ENCODE peak calls at places on chromosomes 7 and 10, in seven cellular contexts. One of them, this sample, is unnamed.
A peak's percentile ranks its signal among the peaks of the same experiment; 100 is the strongest.

GRCh38 chr10:100338434-100339036 is 8.5 kb upstream of the SCD start:
- DNase-seq in mammary epithelial cell: peak; percentile 38
- DNase-seq in neuronal stem cell: peak; percentile 59
- DNase-seq in neural progenitor cell: peak; percentile 81
- DNase-seq in HCT116: peak; percentile 56
- DNase-seq in MM.1S: peak; percentile 74
- DNase-seq in colonic mucosa: peak; percentile 82
- DNase-seq in this sample: no peak

GRCh38 chr7:62361-63116 is 129.8 kb upstream of the FAM20C start:
- DNase-seq in mammary epithelial cell: no peak
- DNase-seq in neural progenitor cell: no peak
- DNase-seq in MM.1S: no peak
- DNase-seq in HCT116: no peak
- DNase-seq in neuronal stem cell: no peak
- DNase-seq in colonic mucosa: no peak
- DNase-seq in this sample: no peak

GRCh38 chr10:100656479-100656878 is 88.9 kb upstream of the PAX2 start:
- DNase-seq in neuronal stem cell: no peak
- DNase-seq in mammary epithelial cell: peak; percentile 68
- DNase-seq in MM.1S: no peak
- DNase-seq in neural progenitor cell: peak; percentile 72
- DNase-seq in HCT116: no peak
- DNase-seq in colonic mucosa: no peak
- DNase-seq in this sample: no peak

GRCh38 chr7:124071843-124072242 is 39.0 kb upstream of the TMEM229A start:
- DNase-seq in colonic mucosa: no peak
- DNase-seq in HCT116: no peak
- DNase-seq in neural progenitor cell: no peak
- DNase-seq in neuronal stem cell: no peak
- DNase-seq in mammary epithelial cell: no peak
- DNase-seq in MM.1S: no peak
- DNase-seq in this sample: no peak

GRCh38 chr10:93062499-93063216 is 2.1 kb downstream of the CYP26C1 start:
- DNase-seq in HCT116: no peak
- DNase-seq in neuronal stem cell: no peak
- DNase-seq in neural progenitor cell: peak; percentile 61
- DNase-seq in mammary epithelial cell: peak; percentile 48
- DNase-seq in colonic mucosa: peak; percentile 33
- DNase-seq in MM.1S: peak; percentile 65
- DNase-seq in this sample: no peak

GRCh38 chr7:17660116-17660515 is 280.2 kb downstream of the SNX13 start:
- DNase-seq in MM.1S: no peak
- DNase-seq in HCT116: no peak
- DNase-seq in neural progenitor cell: no peak
- DNase-seq in mammary epithelial cell: peak; percentile 52
- DNase-seq in neuronal stem cell: no peak
- DNase-seq in colonic mucosa: no peak
- DNase-seq in this sample: no peak

GRCh38 chr7:1696671-1697498 is 26.8 kb downstream of the ELFN1 start:
- DNase-seq in neuronal stem cell: no peak
- DNase-seq in mammary epithelial cell: no peak
- DNase-seq in MM.1S: no peak
- DNase-seq in colonic mucosa: no peak
- DNase-seq in HCT116: no peak
- DNase-seq in neural progenitor cell: no peak
- DNase-seq in this sample: no peak

GRCh38 chr10:20492447-20492846 is 404.7 kb downstream of the NEBL start:
- DNase-seq in neuronal stem cell: no peak
- DNase-seq in neural progenitor cell: peak; percentile 21
- DNase-seq in mammary epithelial cell: no peak
- DNase-seq in MM.1S: no peak
- DNase-seq in colonic mucosa: no peak
- DNase-seq in HCT116: no peak
- DNase-seq in this sample: no peak

GRCh38 chr10:49176310-49177268 is 11.6 kb downstream of the TMEM273 start:
- DNase-seq in HCT116: no peak
- DNase-seq in mammary epithelial cell: no peak
- DNase-seq in neuronal stem cell: no peak
- DNase-seq in colonic mucosa: peak; percentile 15
- DNase-seq in MM.1S: no peak
- DNase-seq in neural progenitor cell: no peak
- DNase-seq in this sample: no peak

GRCh38 chr7:50537417-50537816 is 27.8 kb downstream of the DDC start:
- DNase-seq in mammary epithelial cell: no peak
- DNase-seq in HCT116: no peak
- DNase-seq in neuronal stem cell: no peak
- DNase-seq in neural progenitor cell: no peak
- DNase-seq in colonic mucosa: no peak
- DNase-seq in MM.1S: no peak
- DNase-seq in this sample: no peak

GRCh38 chr10:128419466-128420019 is 293.3 kb upstream of the MKI67 start:
- DNase-seq in neuronal stem cell: no peak
- DNase-seq in HCT116: no peak
- DNase-seq in neural progenitor cell: no peak
- DNase-seq in MM.1S: no peak
- DNase-seq in colonic mucosa: no peak
- DNase-seq in mammary epithelial cell: no peak
- DNase-seq in this sample: no peak

GRCh38 chr10:24382979-24383663 is 174.2 kb downstream of the KIAA1217 start:
- DNase-seq in mammary epithelial cell: peak; percentile 96
- DNase-seq in neural progenitor cell: no peak
- DNase-seq in HCT116: no peak
- DNase-seq in neuronal stem cell: no peak
- DNase-seq in colonic mucosa: peak; percentile 63
- DNase-seq in MM.1S: no peak
- DNase-seq in this sample: no peak

GRCh38 chr10:93921338-93921737 is 27.6 kb downstream of the SLC35G1 start:
- DNase-seq in HCT116: no peak
- DNase-seq in colonic mucosa: peak; percentile 35
- DNase-seq in MM.1S: peak; percentile 17
- DNase-seq in mammary epithelial cell: no peak
- DNase-seq in neuronal stem cell: no peak
- DNase-seq in neural progenitor cell: peak; percentile 30
- DNase-seq in this sample: no peak

GRCh38 chr7:66043681-66044497 is 31.7 kb upstream of the ASL start:
- DNase-seq in neuronal stem cell: no peak
- DNase-seq in colonic mucosa: peak; percentile 65
- DNase-seq in MM.1S: no peak
- DNase-seq in mammary epithelial cell: no peak
- DNase-seq in HCT116: no peak
- DNase-seq in neural progenitor cell: peak; percentile 73
- DNase-seq in this sample: no peak

GRCh38 chr10:28677889-28678686 is 767 bp downstream of the BAMBI start:
- DNase-seq in mammary epithelial cell: peak; percentile 61
- DNase-seq in colonic mucosa: peak; percentile 29
- DNase-seq in neuronal stem cell: no peak
- DNase-seq in HCT116: no peak
- DNase-seq in MM.1S: peak; percentile 14
- DNase-seq in neural progenitor cell: peak; percentile 70
- DNase-seq in this sample: no peak

GRCh38 chr10:128065881-128066534 is 60.2 kb downstream of the MKI67 start:
- DNase-seq in neuronal stem cell: no peak
- DNase-seq in colonic mucosa: no peak
- DNase-seq in MM.1S: no peak
- DNase-seq in HCT116: no peak
- DNase-seq in neural progenitor cell: no peak
- DNase-seq in mammary epithelial cell: no peak
- DNase-seq in this sample: no peak

GRCh38 chr7:73652541-73652949 is 15.1 kb upstream of the VPS37D start:
- DNase-seq in mammary epithelial cell: no peak
- DNase-seq in MM.1S: no peak
- DNase-seq in neural progenitor cell: no peak
- DNase-seq in colonic mucosa: no peak
- DNase-seq in HCT116: no peak
- DNase-seq in neuronal stem cell: no peak
- DNase-seq in this sample: no peak

GRCh38 chr7:94368371-94368791 is 26.3 kb upstream of the COL1A2 start:
- DNase-seq in colonic mucosa: no peak
- DNase-seq in neuronal stem cell: no peak
- DNase-seq in HCT116: no peak
- DNase-seq in mammary epithelial cell: peak; percentile 20
- DNase-seq in neural progenitor cell: peak; percentile 25
- DNase-seq in MM.1S: no peak
- DNase-seq in this sample: peak; percentile 91

GRCh38 chr7:131010714-131011436 is 276.9 kb upstream of the KLF14 start:
- DNase-seq in MM.1S: no peak
- DNase-seq in neural progenitor cell: no peak
- DNase-seq in neuronal stem cell: no peak
- DNase-seq in HCT116: no peak
- DNase-seq in mammary epithelial cell: no peak
- DNase-seq in colonic mucosa: no peak
- DNase-seq in this sample: no peak

GRCh38 chr7:131011976-131012375 is 278.0 kb upstream of the KLF14 start:
- DNase-seq in neural progenitor cell: no peak
- DNase-seq in neuronal stem cell: no peak
- DNase-seq in colonic mucosa: no peak
- DNase-seq in MM.1S: no peak
- DNase-seq in HCT116: no peak
- DNase-seq in mammary epithelial cell: peak; percentile 67
- DNase-seq in this sample: peak; percentile 94

GRCh38 chr7:131013716-131014115 is 279.7 kb upstream of the KLF14 start:
- DNase-seq in MM.1S: no peak
- DNase-seq in neuronal stem cell: no peak
- DNase-seq in neural progenitor cell: no peak
- DNase-seq in HCT116: no peak
- DNase-seq in colonic mucosa: no peak
- DNase-seq in mammary epithelial cell: no peak
- DNase-seq in this sample: no peak

GRCh38 chr7:131011437-131011752 is 277.4 kb upstream of the KLF14 start:
- DNase-seq in MM.1S: no peak
- DNase-seq in neuronal stem cell: no peak
- DNase-seq in mammary epithelial cell: no peak
- DNase-seq in colonic mucosa: no peak
- DNase-seq in neural progenitor cell: no peak
- DNase-seq in HCT116: no peak
- DNase-seq in this sample: no peak

GRCh38 chr7:131012477-131013031 is 278.5 kb upstream of the KLF14 start:
- DNase-seq in mammary epithelial cell: no peak
- DNase-seq in neuronal stem cell: no peak
- DNase-seq in HCT116: no peak
- DNase-seq in colonic mucosa: no peak
- DNase-seq in neural progenitor cell: no peak
- DNase-seq in MM.1S: no peak
- DNase-seq in this sample: no peak
- H3K4me3 ChIP-seq in mammary epithelial cell: no peak overlapping the region
- H3K4me3 ChIP-seq in neuronal stem cell: no peak overlapping the region
- H3K4me3 ChIP-seq in HCT116: no peak overlapping the region
- H3K4me3 ChIP-seq in colonic mucosa: no peak overlapping the region
- H3K4me3 ChIP-seq in neural progenitor cell: no peak overlapping the region
- H3K4me3 ChIP-seq in MM.1S: no peak overlapping the region
- H3K4me3 ChIP-seq in this sample: peak overlapping the region; percentile 65

GRCh38 chr10:77899080-77899477 is 27.5 kb downstream of the DLG5 start:
- DNase-seq in colonic mucosa: peak; percentile 91
- DNase-seq in MM.1S: no peak
- DNase-seq in mammary epithelial cell: peak; percentile 95
- DNase-seq in neuronal stem cell: no peak
- DNase-seq in neural progenitor cell: no peak
- DNase-seq in HCT116: peak; percentile 36
- DNase-seq in this sample: no peak
- H3K27ac ChIP-seq in colonic mucosa: peak overlapping the region; percentile 65
- H3K27ac ChIP-seq in MM.1S: no peak overlapping the region
- H3K27ac ChIP-seq in mammary epithelial cell: peak overlapping the region; percentile 83
- H3K27ac ChIP-seq in neuronal stem cell: no peak overlapping the region
- H3K27ac ChIP-seq in neural progenitor cell: no peak overlapping the region
- H3K27ac ChIP-seq in HCT116: peak overlapping the region; percentile 87
- H3K27ac ChIP-seq in this sample: no peak overlapping the region

GRCh38 chr10:43596546-43596945 is 9.7 kb upstream of the ZNF485 start:
- DNase-seq in neural progenitor cell: no peak
- DNase-seq in MM.1S: no peak
- DNase-seq in mammary epithelial cell: no peak
- DNase-seq in colonic mucosa: no peak
- DNase-seq in HCT116: no peak
- DNase-seq in neuronal stem cell: no peak
- DNase-seq in this sample: no peak
- H3K9ac ChIP-seq in neural progenitor cell: no peak overlapping the region
- H3K9ac ChIP-seq in MM.1S: no peak overlapping the region
- H3K9ac ChIP-seq in mammary epithelial cell: no peak overlapping the region
- H3K9ac ChIP-seq in colonic mucosa: no peak overlapping the region
- H3K9ac ChIP-seq in HCT116: no peak overlapping the region
- H3K9ac ChIP-seq in neuronal stem cell: no peak overlapping the region
- H3K9ac ChIP-seq in this sample: no peak overlapping the region

GRCh38 chr7:101363734-101364374 is 1.2 kb downstream of the COL26A1 start:
- DNase-seq in MM.1S: peak; percentile 57
- DNase-seq in colonic mucosa: peak; percentile 48
- DNase-seq in HCT116: peak; percentile 15
- DNase-seq in neural progenitor cell: peak; percentile 89
- DNase-seq in mammary epithelial cell: peak; percentile 42
- DNase-seq in neuronal stem cell: peak; percentile 78
- DNase-seq in this sample: peak; percentile 24

GRCh38 chr7:101367676-101368075 is 5.0 kb downstream of the COL26A1 start:
- DNase-seq in MM.1S: no peak
- DNase-seq in colonic mucosa: no peak
- DNase-seq in neural progenitor cell: no peak
- DNase-seq in HCT116: no peak
- DNase-seq in neuronal stem cell: no peak
- DNase-seq in mammary epithelial cell: peak; percentile 17
- DNase-seq in this sample: no peak

GRCh38 chr7:101365956-101366355 is 3.3 kb downstream of the COL26A1 start:
- DNase-seq in MM.1S: no peak
- DNase-seq in neural progenitor cell: no peak
- DNase-seq in neuronal stem cell: no peak
- DNase-seq in HCT116: no peak
- DNase-seq in colonic mucosa: no peak
- DNase-seq in mammary epithelial cell: no peak
- DNase-seq in this sample: no peak

GRCh38 chr7:101363196-101363733 is 590 bp downstream of the COL26A1 start:
- DNase-seq in mammary epithelial cell: no peak
- DNase-seq in neural progenitor cell: no peak
- DNase-seq in neuronal stem cell: no peak
- DNase-seq in HCT116: no peak
- DNase-seq in colonic mucosa: no peak
- DNase-seq in MM.1S: no peak
- DNase-seq in this sample: no peak

DNA sequence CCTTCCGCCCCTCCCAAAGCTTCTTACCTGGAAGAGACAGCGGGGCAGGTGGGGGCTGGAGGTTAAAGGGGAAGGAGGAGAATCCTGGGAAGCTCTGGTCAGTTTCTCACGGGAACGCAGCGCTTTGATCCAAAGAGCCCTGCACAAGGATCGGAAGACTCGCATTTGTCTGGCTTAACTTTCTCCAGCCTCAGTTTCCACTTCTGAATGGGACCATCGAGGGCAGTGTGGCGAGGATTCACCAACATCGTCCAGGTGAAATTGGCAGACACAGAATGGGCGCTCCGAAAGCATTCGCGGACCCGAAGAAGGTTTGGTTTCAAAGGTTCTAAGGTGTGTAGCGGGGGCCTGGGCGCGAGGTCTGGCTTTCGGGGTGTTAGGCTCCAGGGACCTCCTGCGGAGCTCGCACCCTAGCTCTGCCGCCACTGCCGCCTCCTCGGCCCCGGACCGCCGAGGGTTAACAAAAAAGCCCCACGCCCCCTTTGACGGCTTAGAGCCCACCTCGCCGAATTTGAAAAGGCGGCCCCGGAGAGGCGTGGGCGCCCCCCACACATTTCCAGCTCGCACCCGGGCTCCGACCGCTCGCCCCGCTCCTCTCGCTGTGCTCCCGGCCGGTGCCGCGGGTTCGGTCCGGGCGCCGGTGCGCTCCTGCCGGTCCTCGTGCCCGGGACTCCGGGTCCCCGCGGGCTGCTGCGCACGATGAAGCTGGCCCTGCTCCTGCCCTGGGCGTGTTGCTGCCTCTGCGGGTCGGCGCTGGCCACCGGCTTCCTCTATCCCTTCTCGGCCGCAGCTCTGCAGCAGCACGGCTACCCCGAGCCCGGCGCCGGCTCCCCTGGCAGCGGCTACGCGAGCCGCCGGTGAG is at the start of gene COL26A1:
- DNase-seq in mammary epithelial cell: no peak
- DNase-seq in HCT116: no peak
- DNase-seq in MM.1S: no peak
- DNase-seq in neural progenitor cell: peak; percentile 83
- DNase-seq in neuronal stem cell: peak; percentile 44
- DNase-seq in colonic mucosa: no peak
- DNase-seq in this sample: no peak
- H3K4me3 ChIP-seq in mammary epithelial cell: peak within 1 kb of the TSS; percentile 36
- H3K4me3 ChIP-seq in HCT116: peak within 1 kb of the TSS; percentile 37
- H3K4me3 ChIP-seq in MM.1S: no peak within 1 kb of the TSS
- H3K4me3 ChIP-seq in neural progenitor cell: peak within 1 kb of the TSS; percentile 89
- H3K4me3 ChIP-seq in neuronal stem cell: peak within 1 kb of the TSS; percentile 97
- H3K4me3 ChIP-seq in colonic mucosa: peak within 1 kb of the TSS; percentile 30
- H3K4me3 ChIP-seq in this sample: peak within 1 kb of the TSS; percentile 96